ENCODE peak calls at places on chromosomes 16 and 17, in four cellular contexts. One of them, this sample, is unnamed.

GRCh38 chr17:41579484-41580243 is 7.0 kb downstream of the KRT14 start:
- DNase-seq in right atrium auricular region: peak; percentile 73
- DNase-seq in stimulated activated naive CD8-positive, alpha-beta T cell treated with anti-CD3 and anti-CD28 coated beads, Interleukin-15, amount 100 ng/mL, for 72 hours: peak; percentile 74
- DNase-seq in NCI-H1105: peak; percentile 15
- DNase-seq in this sample: peak; percentile 47

GRCh38 chr17:4287710-4288109 is 23.9 kb upstream of the ANKFY1 start:
- DNase-seq in NCI-H1105: no peak
- DNase-seq in stimulated activated naive CD8-positive, alpha-beta T cell treated with anti-CD3 and anti-CD28 coated beads, Interleukin-15, amount 100 ng/mL, for 72 hours: no peak
- DNase-seq in right atrium auricular region: no peak
- DNase-seq in this sample: no peak

GRCh38 chr16:48421741-48422140 is 36.5 kb upstream of the SIAH1 start:
- DNase-seq in NCI-H1105: no peak
- DNase-seq in stimulated activated naive CD8-positive, alpha-beta T cell treated with anti-CD3 and anti-CD28 coated beads, Interleukin-15, amount 100 ng/mL, for 72 hours: no peak
- DNase-seq in right atrium auricular region: no peak
- DNase-seq in this sample: no peak

GRCh38 chr16:8370374-8371015 is 219.8 kb downstream of the TMEM114 start:
- DNase-seq in NCI-H1105: no peak
- DNase-seq in stimulated activated naive CD8-positive, alpha-beta T cell treated with anti-CD3 and anti-CD28 coated beads, Interleukin-15, amount 100 ng/mL, for 72 hours: no peak
- DNase-seq in right atrium auricular region: no peak
- DNase-seq in this sample: no peak

GRCh38 chr16:72621651-72622050 is 426.3 kb downstream of the ZFHX3 start:
- DNase-seq in NCI-H1105: no peak
- DNase-seq in stimulated activated naive CD8-positive, alpha-beta T cell treated with anti-CD3 and anti-CD28 coated beads, Interleukin-15, amount 100 ng/mL, for 72 hours: no peak
- DNase-seq in right atrium auricular region: no peak
- DNase-seq in this sample: no peak

GRCh38 chr16:13919330-13919682 is 648 bp upstream of the ERCC4 start:
- DNase-seq in right atrium auricular region: no peak
- DNase-seq in stimulated activated naive CD8-positive, alpha-beta T cell treated with anti-CD3 and anti-CD28 coated beads, Interleukin-15, amount 100 ng/mL, for 72 hours: no peak
- DNase-seq in NCI-H1105: peak; percentile 42
- DNase-seq in this sample: no peak

GRCh38 chr17:47998044-47998443 is 27.1 kb downstream of the CDK5RAP3 start:
- DNase-seq in right atrium auricular region: no peak
- DNase-seq in NCI-H1105: no peak
- DNase-seq in stimulated activated naive CD8-positive, alpha-beta T cell treated with anti-CD3 and anti-CD28 coated beads, Interleukin-15, amount 100 ng/mL, for 72 hours: no peak
- DNase-seq in this sample: no peak

GRCh38 chr17:61475726-61476125 is 23.5 kb downstream of the TBX4 start:
- DNase-seq in NCI-H1105: no peak
- DNase-seq in right atrium auricular region: no peak
- DNase-seq in stimulated activated naive CD8-positive, alpha-beta T cell treated with anti-CD3 and anti-CD28 coated beads, Interleukin-15, amount 100 ng/mL, for 72 hours: no peak
- DNase-seq in this sample: no peak

GRCh38 chr17:57399690-57400089 is 143.4 kb downstream of the MSI2 start:
- DNase-seq in NCI-H1105: no peak
- DNase-seq in stimulated activated naive CD8-positive, alpha-beta T cell treated with anti-CD3 and anti-CD28 coated beads, Interleukin-15, amount 100 ng/mL, for 72 hours: no peak
- DNase-seq in right atrium auricular region: no peak
- DNase-seq in this sample: no peak

GRCh38 chr16:81036751-81037350 is 1.2 kb downstream of the ATMIN start:
- DNase-seq in stimulated activated naive CD8-positive, alpha-beta T cell treated with anti-CD3 and anti-CD28 coated beads, Interleukin-15, amount 100 ng/mL, for 72 hours: no peak
- DNase-seq in right atrium auricular region: no peak
- DNase-seq in NCI-H1105: no peak
- DNase-seq in this sample: no peak

GRCh38 chr17:76232342-76232741 is 8.0 kb downstream of the RNF157 start:
- DNase-seq in stimulated activated naive CD8-positive, alpha-beta T cell treated with anti-CD3 and anti-CD28 coated beads, Interleukin-15, amount 100 ng/mL, for 72 hours: no peak
- DNase-seq in right atrium auricular region: no peak
- DNase-seq in NCI-H1105: no peak
- DNase-seq in this sample: no peak

GRCh38 chr16:30185683-30186421 is 2.5 kb downstream of the CORO1A start:
- DNase-seq in NCI-H1105: no peak
- DNase-seq in stimulated activated naive CD8-positive, alpha-beta T cell treated with anti-CD3 and anti-CD28 coated beads, Interleukin-15, amount 100 ng/mL, for 72 hours: peak; percentile 97
- DNase-seq in right atrium auricular region: no peak
- DNase-seq in this sample: peak; percentile 79

GRCh38 chr16:74480150-74481029 is 59.1 kb upstream of the CLEC18B start:
- DNase-seq in stimulated activated naive CD8-positive, alpha-beta T cell treated with anti-CD3 and anti-CD28 coated beads, Interleukin-15, amount 100 ng/mL, for 72 hours: no peak
- DNase-seq in NCI-H1105: no peak
- DNase-seq in right atrium auricular region: no peak
- DNase-seq in this sample: no peak

GRCh38 chr17:17506181-17506741 is 10.1 kb upstream of the RASD1 start:
- DNase-seq in NCI-H1105: no peak
- DNase-seq in stimulated activated naive CD8-positive, alpha-beta T cell treated with anti-CD3 and anti-CD28 coated beads, Interleukin-15, amount 100 ng/mL, for 72 hours: no peak
- DNase-seq in right atrium auricular region: no peak
- DNase-seq in this sample: no peak

GRCh38 chr17:1732241-1733046 is 7.9 kb downstream of the WDR81 start:
- DNase-seq in NCI-H1105: no peak
- DNase-seq in right atrium auricular region: no peak
- DNase-seq in stimulated activated naive CD8-positive, alpha-beta T cell treated with anti-CD3 and anti-CD28 coated beads, Interleukin-15, amount 100 ng/mL, for 72 hours: no peak
- DNase-seq in this sample: peak; percentile 40

GRCh38 chr17:78675836-78676235 is 98.6 kb upstream of the DNAH17 start:
- DNase-seq in NCI-H1105: no peak
- DNase-seq in stimulated activated naive CD8-positive, alpha-beta T cell treated with anti-CD3 and anti-CD28 coated beads, Interleukin-15, amount 100 ng/mL, for 72 hours: no peak
- DNase-seq in right atrium auricular region: no peak
- DNase-seq in this sample: no peak

GRCh38 chr16:71474864-71475263 is 12.8 kb upstream of the ZNF23 start:
- DNase-seq in NCI-H1105: no peak
- DNase-seq in right atrium auricular region: no peak
- DNase-seq in stimulated activated naive CD8-positive, alpha-beta T cell treated with anti-CD3 and anti-CD28 coated beads, Interleukin-15, amount 100 ng/mL, for 72 hours: no peak
- DNase-seq in this sample: no peak

GRCh38 chr17:57211010-57211411 is 45.3 kb upstream of the MSI2 start:
- DNase-seq in stimulated activated naive CD8-positive, alpha-beta T cell treated with anti-CD3 and anti-CD28 coated beads, Interleukin-15, amount 100 ng/mL, for 72 hours: no peak
- DNase-seq in right atrium auricular region: no peak
- DNase-seq in NCI-H1105: no peak
- DNase-seq in this sample: no peak

GRCh38 chr17:80600586-80600985 is 55.9 kb downstream of the RPTOR start:
- DNase-seq in NCI-H1105: no peak
- DNase-seq in stimulated activated naive CD8-positive, alpha-beta T cell treated with anti-CD3 and anti-CD28 coated beads, Interleukin-15, amount 100 ng/mL, for 72 hours: no peak
- DNase-seq in right atrium auricular region: no peak
- DNase-seq in this sample: no peak

GRCh38 chr17:17440938-17441730 is 35.7 kb upstream of the MED9 start:
- DNase-seq in stimulated activated naive CD8-positive, alpha-beta T cell treated with anti-CD3 and anti-CD28 coated beads, Interleukin-15, amount 100 ng/mL, for 72 hours: no peak
- DNase-seq in NCI-H1105: no peak
- DNase-seq in right atrium auricular region: no peak
- DNase-seq in this sample: no peak

This sample was measured in stimulated activated naive B cell treated with anti-CD40 and anti-IgM and Interleukin-4, amounts not matched to agents 10 μg/mL and 1 μg/mL and 100 μg/mL, for 72 hours.